ENCODE peak calls at places on chromosomes 6 and 20, in four cellular contexts. One of them, this sample, is unnamed.

GRCh38 chr6:10373642-10374359 is 41.1 kb downstream of the TFAP2A start:
- DNase-seq in HepG2: peak
- DNase-seq in GM12878: no peak
- DNase-seq in K562: no peak
- DNase-seq in this sample: no peak

GRCh38 chr20:51826372-51826771 is 24.1 kb upstream of the SALL4 start:
- DNase-seq in HepG2: no peak
- DNase-seq in GM12878: no peak
- DNase-seq in K562: no peak
- DNase-seq in this sample: no peak

GRCh38 chr20:10551732-10552724 is 116.9 kb downstream of the SLX4IP start:
- DNase-seq in HepG2: no peak
- DNase-seq in GM12878: no peak
- DNase-seq in K562: no peak
- DNase-seq in this sample: peak

GRCh38 chr6:154661751-154662150 is 71.5 kb upstream of the SCAF8 start:
- DNase-seq in HepG2: no peak
- DNase-seq in GM12878: no peak
- DNase-seq in K562: no peak
- DNase-seq in this sample: no peak

GRCh38 chr6:168299541-168300511 is 19.8 kb downstream of the DACT2 start:
- DNase-seq in HepG2: no peak
- DNase-seq in GM12878: no peak
- DNase-seq in K562: no peak
- DNase-seq in this sample: no peak

GRCh38 chr20:44134897-44135810 is 51.8 kb downstream of the JPH2 start:
- DNase-seq in HepG2: no peak
- DNase-seq in GM12878: peak
- DNase-seq in K562: no peak
- DNase-seq in this sample: no peak

GRCh38 chr20:48169650-48170049 is 384.4 kb upstream of the SULF2 start:
- DNase-seq in HepG2: no peak
- DNase-seq in GM12878: no peak
- DNase-seq in K562: no peak
- DNase-seq in this sample: no peak

GRCh38 chr20:21387528-21387927 is 9.8 kb downstream of the NKX2-4 start:
- DNase-seq in HepG2: no peak
- DNase-seq in GM12878: no peak
- DNase-seq in K562: no peak
- DNase-seq in this sample: no peak

GRCh38 chr20:33233129-33233774 is 2.5 kb upstream of the BPIFA1 start:
- DNase-seq in HepG2: peak
- DNase-seq in GM12878: no peak
- DNase-seq in K562: peak
- DNase-seq in this sample: peak

GRCh38 chr20:57216669-57217068 is 49.8 kb downstream of the BMP7 start:
- DNase-seq in HepG2: no peak
- DNase-seq in GM12878: no peak
- DNase-seq in K562: no peak
- DNase-seq in this sample: no peak

GRCh38 chr6:166738361-166738760 is 111.3 kb upstream of the RPS6KA2 start:
- DNase-seq in HepG2: no peak
- DNase-seq in GM12878: no peak
- DNase-seq in K562: no peak
- DNase-seq in this sample: no peak

GRCh38 chr6:140980265-140980887 is 1152.3 kb upstream of the GJE1 start:
- DNase-seq in HepG2: no peak
- DNase-seq in GM12878: no peak
- DNase-seq in K562: no peak
- DNase-seq in this sample: no peak

GRCh38 chr6:40552926-40553325 is 34.2 kb downstream of the LRFN2 start:
- DNase-seq in HepG2: no peak
- DNase-seq in GM12878: no peak
- DNase-seq in K562: no peak
- DNase-seq in this sample: no peak

GRCh38 chr6:24283043-24283985 is 74.5 kb downstream of the DCDC2 start:
- DNase-seq in HepG2: peak
- DNase-seq in GM12878: peak
- DNase-seq in K562: peak
- DNase-seq in this sample: peak

GRCh38 chr6:53220605-53221004 is 72.0 kb upstream of the GCM1 start:
- DNase-seq in HepG2: no peak
- DNase-seq in GM12878: no peak
- DNase-seq in K562: no peak
- DNase-seq in this sample: no peak

GRCh38 chr6:120876405-120876804 is 457.9 kb downstream of the TBC1D32 start:
- DNase-seq in HepG2: no peak
- DNase-seq in GM12878: no peak
- DNase-seq in K562: no peak
- DNase-seq in this sample: no peak

GRCh38 chr20:3818155-3819151 is 1.9 kb upstream of the AP5S1 start:
- DNase-seq in HepG2: peak
- DNase-seq in GM12878: no peak
- DNase-seq in K562: peak
- DNase-seq in this sample: peak

GRCh38 chr6:20542927-20543602 is 8.8 kb downstream of the CDKAL1 start:
- DNase-seq in HepG2: peak
- DNase-seq in GM12878: peak
- DNase-seq in K562: no peak
- DNase-seq in this sample: no peak

GRCh38 chr20:25036331-25036936 is 21.5 kb downstream of the ACSS1 start:
- DNase-seq in HepG2: no peak
- DNase-seq in GM12878: no peak
- DNase-seq in K562: no peak
- DNase-seq in this sample: no peak

GRCh38 chr20:64228751-64229518 is 26.6 kb upstream of the PCMTD2 start:
- DNase-seq in HepG2: no peak
- DNase-seq in GM12878: no peak
- DNase-seq in K562: no peak
- DNase-seq in this sample: no peak

GRCh38 chr6:138594042-138594636 is 94.8 kb upstream of the NHSL1 start:
- DNase-seq in HepG2: no peak
- DNase-seq in GM12878: no peak
- DNase-seq in K562: no peak
- DNase-seq in this sample: no peak

GRCh38 chr20:61385731-61386130 is 133.7 kb downstream of the CDH4 start:
- DNase-seq in HepG2: no peak
- DNase-seq in GM12878: no peak
- DNase-seq in K562: no peak
- DNase-seq in this sample: no peak

GRCh38 chr20:51567622-51568021 is 25.1 kb upstream of the NFATC2 start:
- DNase-seq in HepG2: no peak
- DNase-seq in GM12878: no peak
- DNase-seq in K562: no peak
- DNase-seq in this sample: no peak

GRCh38 chr20:2179957-2180356 is 78.3 kb downstream of the STK35 start:
- DNase-seq in HepG2: no peak
- DNase-seq in GM12878: no peak
- DNase-seq in K562: no peak
- DNase-seq in this sample: no peak

GRCh38 chr20:58130574-58130973 is 97.9 kb downstream of the ANKRD60 start:
- DNase-seq in HepG2: no peak
- DNase-seq in GM12878: no peak
- DNase-seq in K562: no peak
- DNase-seq in this sample: no peak

GRCh38 chr20:45407067-45407745 is 883 bp upstream of the DBNDD2 start:
- DNase-seq in HepG2: no peak
- DNase-seq in GM12878: no peak
- DNase-seq in K562: peak
- DNase-seq in this sample: no peak

GRCh38 chr6:70709826-70710225 is 42.1 kb downstream of the SMAP1 start:
- DNase-seq in HepG2: peak
- DNase-seq in GM12878: no peak
- DNase-seq in K562: no peak
- DNase-seq in this sample: no peak

GRCh38 chr6:2725999-2726567 is 24.6 kb downstream of the MYLK4 start:
- DNase-seq in HepG2: no peak
- DNase-seq in GM12878: peak
- DNase-seq in K562: peak
- DNase-seq in this sample: no peak

GRCh38 chr6:93677297-93677965 is 258.1 kb upstream of the EPHA7 start:
- DNase-seq in HepG2: no peak
- DNase-seq in GM12878: no peak
- DNase-seq in K562: no peak
- DNase-seq in this sample: no peak

GRCh38 chr6:82129814-82130213 is 117.7 kb downstream of the IBTK start:
- DNase-seq in HepG2: peak
- DNase-seq in GM12878: no peak
- DNase-seq in K562: no peak
- DNase-seq in this sample: no peak

GRCh38 chr6:27791182-27791939 is 120.8 kb downstream of the OR2B2 start:
- DNase-seq in HepG2: peak
- DNase-seq in GM12878: no peak
- DNase-seq in K562: peak
- DNase-seq in this sample: peak

GRCh38 chr6:106181664-106182418 is 95.7 kb downstream of the PRDM1 start:
- DNase-seq in HepG2: no peak
- DNase-seq in GM12878: peak
- DNase-seq in K562: no peak
- DNase-seq in this sample: no peak

GRCh38 chr6:30824698-30825097 is 59.6 kb upstream of the DDR1 start:
- DNase-seq in HepG2: no peak
- DNase-seq in GM12878: no peak
- DNase-seq in K562: no peak
- DNase-seq in this sample: no peak

GRCh38 chr20:61307686-61308085 is 55.6 kb downstream of the CDH4 start:
- DNase-seq in HepG2: no peak
- DNase-seq in GM12878: no peak
- DNase-seq in K562: no peak
- DNase-seq in this sample: no peak

DNA sequence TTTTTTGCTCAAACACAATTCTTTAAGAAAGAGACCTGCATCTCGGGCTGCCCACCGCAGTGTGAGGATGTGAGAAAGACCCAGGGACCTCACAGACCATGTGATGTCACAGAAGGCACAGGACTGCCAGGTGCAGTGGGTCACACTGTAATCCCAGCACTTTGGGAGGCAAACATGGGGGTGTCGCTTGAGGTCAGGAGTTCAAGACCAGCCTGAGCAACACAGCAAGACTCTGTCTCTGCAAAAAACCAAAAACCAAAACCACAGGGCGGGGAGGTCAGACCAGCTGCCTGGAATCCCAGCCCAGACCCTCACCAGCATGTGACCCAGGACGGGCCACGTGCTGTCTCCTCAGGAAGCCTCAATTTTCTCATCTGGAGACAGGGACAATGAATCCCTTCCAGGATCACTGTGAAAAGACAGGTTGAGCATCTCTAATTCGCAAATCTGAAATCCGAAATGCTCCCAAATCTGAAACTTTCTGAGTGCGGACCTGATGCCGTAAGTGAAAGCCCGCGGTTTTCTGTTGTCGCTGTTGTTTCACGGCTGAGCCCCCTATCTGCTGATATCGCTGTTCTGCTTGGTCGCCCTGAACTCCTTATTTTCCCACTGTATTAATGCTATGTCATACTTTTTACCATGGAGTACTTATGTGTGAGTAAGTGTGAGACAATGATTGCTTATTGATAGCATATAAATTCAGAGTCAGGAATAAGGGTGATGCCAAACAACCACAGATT is 159.5 kb upstream of the PTPN1 start:
- DNase-seq in HepG2: no peak
- DNase-seq in GM12878: no peak
- DNase-seq in K562: no peak
- DNase-seq in this sample: no peak
- TF ChIP-seq TCF7 in HepG2: no peak
- TF ChIP-seq TCF7 in GM12878: no peak
- TF ChIP-seq TCF7 in K562: no peak
- TF ChIP-seq TCF7 in this sample: no peak

GRCh38 chr20:62728028-62728780 is 19.6 kb downstream of the NTSR1 start:
- DNase-seq in HepG2: no peak
- DNase-seq in GM12878: no peak
- DNase-seq in K562: no peak
- DNase-seq in this sample: no peak
- TF ChIP-seq TCF7 in HepG2: no peak
- TF ChIP-seq TCF7 in GM12878: no peak
- TF ChIP-seq TCF7 in K562: no peak
- TF ChIP-seq TCF7 in this sample: no peak

GRCh38 chr6:113837170-113837569 is 20.0 kb upstream of the MARCKS start:
- DNase-seq in HepG2: no peak
- DNase-seq in GM12878: no peak
- DNase-seq in K562: no peak
- DNase-seq in this sample: no peak

GRCh38 chr6:113843500-113844068 is 13.6 kb upstream of the MARCKS start:
- DNase-seq in HepG2: no peak
- DNase-seq in GM12878: no peak
- DNase-seq in K562: no peak
- DNase-seq in this sample: no peak

GRCh38 chr6:113847435-113847834 is 9.7 kb upstream of the MARCKS start:
- DNase-seq in HepG2: no peak
- DNase-seq in GM12878: no peak
- DNase-seq in K562: no peak
- DNase-seq in this sample: no peak

DNA sequence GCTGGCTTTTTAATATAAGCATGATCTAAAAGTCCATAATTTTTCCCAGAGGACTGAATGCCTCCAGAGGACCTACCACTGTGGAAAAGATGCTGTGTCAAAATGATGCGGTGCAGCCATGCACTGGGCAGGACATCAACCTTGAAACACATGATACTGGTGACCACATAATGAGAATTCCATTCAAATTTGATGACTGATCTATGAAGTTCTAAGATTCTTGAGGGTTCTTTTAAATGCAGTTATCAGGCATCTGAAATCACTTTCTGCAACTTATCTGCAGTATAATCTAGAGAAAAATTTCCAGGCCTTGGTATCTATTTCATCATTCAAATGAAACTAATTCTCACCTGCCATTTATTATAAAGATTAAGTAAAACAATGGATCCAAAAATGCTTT is 15.0 kb upstream of the MARCKS start:
- DNase-seq in HepG2: no peak
- DNase-seq in GM12878: no peak
- DNase-seq in K562: no peak
- DNase-seq in this sample: no peak
- TF ChIP-seq TCF7 in HepG2: no peak
- TF ChIP-seq TCF7 in GM12878: no peak
- TF ChIP-seq TCF7 in K562: no peak
- TF ChIP-seq TCF7 in this sample: no peak

DNA sequence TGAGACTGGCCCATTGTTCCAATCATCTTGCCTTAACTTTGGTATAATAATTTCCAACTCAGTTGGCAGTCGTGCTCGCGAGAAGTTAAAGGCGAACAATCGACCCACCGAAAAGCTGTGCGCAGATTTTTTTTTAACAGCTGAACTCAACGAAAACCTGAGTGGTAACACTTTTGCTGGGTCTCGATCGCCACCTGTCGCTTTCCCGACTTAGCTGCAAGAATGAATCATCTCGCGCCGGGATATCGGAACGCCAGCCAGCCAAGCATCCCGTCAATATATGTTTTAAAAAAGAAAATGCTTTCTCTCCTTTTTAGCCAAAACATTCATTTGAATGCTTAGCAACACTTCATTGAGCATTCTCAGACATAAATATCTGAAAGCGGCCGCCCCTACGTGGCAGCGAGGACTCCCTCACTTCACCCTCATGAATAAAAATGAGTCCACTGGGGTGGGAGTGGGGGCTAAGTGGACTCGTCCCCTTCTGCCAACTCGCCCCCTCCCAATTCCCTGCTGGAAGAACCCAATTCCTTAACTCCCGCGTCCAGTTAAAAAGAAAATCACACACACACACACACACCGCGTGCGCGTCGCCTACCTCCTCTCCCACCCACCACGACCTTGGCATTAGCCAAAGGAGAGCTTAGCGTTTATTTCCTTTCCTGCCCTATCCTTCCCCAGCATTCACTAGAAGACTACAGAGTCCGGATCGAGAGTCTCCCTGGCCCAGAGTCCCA is 1.5 kb downstream of the COL12A1 start:
- DNase-seq in HepG2: peak
- DNase-seq in GM12878: no peak
- DNase-seq in K562: peak
- DNase-seq in this sample: peak
- TF ChIP-seq TCF7 in HepG2: no peak
- TF ChIP-seq TCF7 in GM12878: no peak
- TF ChIP-seq TCF7 in K562: no peak
- TF ChIP-seq TCF7 in this sample: no peak

This sample was measured in WTC11.